ENCODE peak calls at places on chromosomes 2 and 18, in nine cellular contexts. S is bronchial epithelial cell, W is astrocyte of the spinal cord, Y is body of pancreas, Z is tibial artery, O is neuronal stem cell, M is ascending aorta, R is skeletal muscle cell, D is NB4. P is an unnamed sample.

GRCh38 chr2:86414996-86415395 is 26.2 kb upstream of the KDM3A start:
- DNase-seq in M (no peak), W (no peak), D (no peak), O (no peak), Y (no peak), Z (no peak), S (peak; percentile 92), R (no peak), P (no peak)

GRCh38 chr2:109137616-109138015 is 8.6 kb downstream of the SH3RF3 start:
- DNase-seq in R (no peak), M (no peak), Z (no peak), Y (no peak), S (no peak), D (no peak), W (no peak), O (no peak), P (no peak)

GRCh38 chr2:173749315-173749714 is 215.9 kb downstream of the SP3 start:
- DNase-seq in D (peak; percentile 13), S (peak; percentile 36), W (peak; percentile 61), M (no peak), O (no peak), R (no peak), Z (no peak), Y (no peak), P (peak; percentile 36)

GRCh38 chr2:62705859-62706720 is 577 bp downstream of the EHBP1 start:
- DNase-seq in W (peak; percentile 43), D (peak; percentile 77), M (peak; percentile 10), S (peak; percentile 12), R (no peak), Y (peak; percentile 69), Z (peak; percentile 85), O (peak; percentile 61), P (peak; percentile 83)

GRCh38 chr2:204503869-204504268 is 41.4 kb upstream of the PARD3B start:
- DNase-seq in R (no peak), D (no peak), O (no peak), Y (no peak), S (no peak), Z (no peak), W (no peak), M (no peak), P (no peak)

GRCh38 chr2:11699686-11700670 is 30.0 kb upstream of the NTSR2 start:
- DNase-seq in W (no peak), M (no peak), R (no peak), Y (no peak), O (no peak), Z (no peak), S (no peak), D (no peak), P (no peak)

GRCh38 chr2:231033147-231034132 is 3.9 kb upstream of the C2orf72 start:
- DNase-seq in Y (no peak), O (no peak), W (no peak), M (no peak), S (no peak), R (no peak), D (no peak), Z (no peak), P (no peak)

GRCh38 chr2:148501545-148501944 is 143.0 kb upstream of the EPC2 start:
- DNase-seq in M (no peak), W (no peak), D (peak; percentile 18), R (no peak), S (no peak), Y (no peak), Z (no peak), O (no peak), P (no peak)

GRCh38 chr2:37061770-37062169 is 22.4 kb downstream of the HEATR5B start:
- DNase-seq in S (no peak), O (no peak), Z (no peak), D (no peak), W (no peak), Y (no peak), M (no peak), R (no peak), P (no peak)

GRCh38 chr2:236774171-236774570 is 204.5 kb downstream of the ACKR3 start:
- DNase-seq in S (no peak), D (no peak), Z (peak; percentile 58), O (no peak), Y (no peak), R (no peak), W (no peak), M (no peak), P (no peak)

GRCh38 chr18:3097082-3097481 is 84.1 kb upstream of the LPIN2 start:
- DNase-seq in R (no peak), O (no peak), D (peak; percentile 24), W (no peak), Y (no peak), Z (no peak), S (no peak), M (no peak), P (no peak)

GRCh38 chr2:175175320-175175719 is 6.2 kb downstream of the ATP5MC3 start:
- DNase-seq in O (no peak), W (no peak), Z (no peak), D (no peak), Y (no peak), M (no peak), R (no peak), S (no peak), P (no peak)

GRCh38 chr2:137676348-137676747 is 287.9 kb upstream of the HNMT start:
- DNase-seq in S (no peak), R (no peak), O (no peak), D (no peak), Y (no peak), W (no peak), Z (no peak), M (no peak), P (no peak)

GRCh38 chr2:197997083-197997541 is 192.7 kb downstream of the PLCL1 start:
- DNase-seq in O (no peak), S (no peak), D (no peak), Z (no peak), R (no peak), Y (no peak), W (no peak), M (no peak), P (no peak)

GRCh38 chr18:49015886-49016647 is 65.3 kb upstream of the SMAD7 start:
- DNase-seq in W (no peak), O (no peak), Y (peak; percentile 0), D (no peak), M (no peak), R (no peak), Z (peak; percentile 53), S (no peak), P (no peak)

GRCh38 chr2:169360984-169361705 is 1.2 kb downstream of the LRP2 start:
- DNase-seq in Y (no peak), O (peak; percentile 63), Z (no peak), M (no peak), W (no peak), S (no peak), D (no peak), R (no peak), P (no peak)

GRCh38 chr2:114550895-114551793 is 108.7 kb downstream of the DPP10 start:
- DNase-seq in M (no peak), D (peak; percentile 69), W (peak; percentile 19), Z (peak; percentile 63), O (peak; percentile 52), S (peak; percentile 54), Y (peak; percentile 56), R (peak; percentile 1), P (peak; percentile 45)

GRCh38 chr2:18910843-18911242 is 321.5 kb upstream of the NT5C1B start:
- DNase-seq in Z (peak; percentile 67), Y (no peak), O (no peak), S (peak; percentile 94), D (no peak), W (peak; percentile 72), M (no peak), R (peak; percentile 90), P (peak; percentile 98)

GRCh38 chr2:171254666-171255065 is 94.0 kb upstream of the TLK1 start:
- DNase-seq in R (no peak), D (no peak), Y (no peak), O (no peak), M (no peak), S (no peak), W (no peak), Z (no peak), P (no peak)

GRCh38 chr2:241799522-241800197 is 9.3 kb upstream of the NEU4 start:
- DNase-seq in S (no peak), O (no peak), M (no peak), Z (peak; percentile 53), D (no peak), Y (no peak), W (no peak), R (no peak), P (no peak)

GRCh38 chr2:134232461-134232860 is 21.4 kb upstream of the MGAT5 start:
- DNase-seq in Z (no peak), R (no peak), S (no peak), D (peak; percentile 64), W (no peak), O (no peak), M (no peak), Y (no peak), P (no peak)
- H3K4me3 ChIP-seq in Z (no peak overlapping the region), R (no peak overlapping the region), S (no peak overlapping the region), D (no peak overlapping the region), W (no peak overlapping the region), O (no peak overlapping the region), M (no peak overlapping the region), Y (no peak overlapping the region), P (no peak overlapping the region)

GRCh38 chr18:59904051-59904601 is 4.3 kb downstream of the PMAIP1 start:
- DNase-seq in O (no peak), S (no peak), R (no peak), W (no peak), D (no peak), Y (no peak), M (no peak), Z (no peak), P (peak; percentile 25)
- H3K4me3 ChIP-seq in O (no peak overlapping the region), S (no peak overlapping the region), R (no peak overlapping the region), W (no peak overlapping the region), D (peak overlapping the region; percentile 6), Y (no peak overlapping the region), M (no peak overlapping the region), Z (no peak overlapping the region), P (no peak overlapping the region)

GRCh38 chr2:29962922-29963321 is 41.5 kb upstream of the ALK start:
- DNase-seq in O (no peak), Y (no peak), Z (no peak), R (no peak), W (no peak), M (no peak), D (no peak), S (no peak), P (no peak)

GRCh38 chr2:29963972-29964570 is 42.7 kb upstream of the ALK start:
- DNase-seq in M (no peak), W (no peak), O (no peak), D (no peak), R (no peak), Z (no peak), Y (no peak), S (no peak), P (no peak)

DNA sequence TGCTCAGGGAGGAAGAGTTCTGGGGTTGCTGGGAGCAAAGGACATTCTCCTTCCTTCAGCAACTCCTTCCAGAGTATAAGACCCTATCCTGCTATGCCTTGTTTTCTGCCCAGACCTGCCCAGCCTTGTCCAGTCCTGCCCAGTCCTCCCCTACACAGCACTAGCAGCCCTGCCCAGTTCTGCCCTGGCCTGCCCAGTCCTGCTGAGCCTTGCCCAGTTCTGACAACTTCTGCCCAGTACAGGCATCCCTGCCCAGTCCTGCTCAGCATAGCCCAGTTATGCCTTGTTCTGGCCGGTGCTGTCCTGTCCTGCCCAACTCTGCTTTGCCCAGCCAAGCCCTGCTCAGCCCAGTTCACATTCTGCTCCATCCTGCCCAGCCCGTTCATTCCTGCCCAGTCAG is 44.9 kb upstream of the ALK start:
- DNase-seq in W (no peak), Z (no peak), Y (no peak), S (peak; percentile 32), D (no peak), M (no peak), O (no peak), R (no peak), P (no peak)
- H3K4me3 ChIP-seq in W (no peak overlapping the region), Z (no peak overlapping the region), Y (no peak overlapping the region), S (no peak overlapping the region), D (no peak overlapping the region), M (no peak overlapping the region), O (peak overlapping the region; percentile 40), R (no peak overlapping the region), P (no peak overlapping the region)

GRCh38 chr2:45382744-45383143 is 228.3 kb downstream of the SRBD1 start:
- DNase-seq in S (peak; percentile 24), D (no peak), M (no peak), W (peak; percentile 61), O (no peak), Z (no peak), Y (peak; percentile 19), R (peak; percentile 55), P (no peak)
- H3K4me3 ChIP-seq in S (no peak overlapping the region), D (no peak overlapping the region), M (no peak overlapping the region), W (no peak overlapping the region), O (no peak overlapping the region), Z (no peak overlapping the region), Y (no peak overlapping the region), R (no peak overlapping the region), P (no peak overlapping the region)

P was measured in AG10803.